ENCODE peak calls at places on chromosomes 16 and 17, in ten cellular contexts. One of them, this sample, is unnamed.
A peak's percentile ranks its signal among the peaks of the same experiment; 100 is the strongest.

GRCh38 chr17:17064322-17064721 is 22.1 kb downstream of the MPRIP start:
- DNase-seq in IMR-90: no peak
- DNase-seq in astrocyte: no peak
- DNase-seq in right lobe of liver: peak; percentile 9
- DNase-seq in tibial nerve: no peak
- DNase-seq in left lung: no peak
- DNase-seq in body of pancreas: no peak
- DNase-seq in left ventricle myocardium inferior: no peak
- DNase-seq in stomach: no peak
- DNase-seq in effector memory CD4-positive, alpha-beta T cell: no peak
- DNase-seq in this sample: no peak

GRCh38 chr16:78574571-78574970 is 475.1 kb downstream of the WWOX start:
- DNase-seq in body of pancreas: no peak
- DNase-seq in right lobe of liver: no peak
- DNase-seq in left lung: no peak
- DNase-seq in left ventricle myocardium inferior: no peak
- DNase-seq in stomach: no peak
- DNase-seq in effector memory CD4-positive, alpha-beta T cell: no peak
- DNase-seq in tibial nerve: no peak
- DNase-seq in astrocyte: no peak
- DNase-seq in IMR-90: no peak
- DNase-seq in this sample: no peak

GRCh38 chr17:34378664-34379101 is 15.7 kb upstream of the CCL1 start:
- DNase-seq in left lung: no peak
- DNase-seq in left ventricle myocardium inferior: no peak
- DNase-seq in astrocyte: no peak
- DNase-seq in effector memory CD4-positive, alpha-beta T cell: no peak
- DNase-seq in tibial nerve: no peak
- DNase-seq in stomach: no peak
- DNase-seq in body of pancreas: no peak
- DNase-seq in IMR-90: no peak
- DNase-seq in right lobe of liver: no peak
- DNase-seq in this sample: no peak

GRCh38 chr16:54627616-54628015 is 303.0 kb upstream of the IRX5 start:
- DNase-seq in body of pancreas: no peak
- DNase-seq in left lung: no peak
- DNase-seq in effector memory CD4-positive, alpha-beta T cell: no peak
- DNase-seq in left ventricle myocardium inferior: no peak
- DNase-seq in IMR-90: no peak
- DNase-seq in astrocyte: no peak
- DNase-seq in tibial nerve: no peak
- DNase-seq in stomach: no peak
- DNase-seq in right lobe of liver: no peak
- DNase-seq in this sample: no peak

GRCh38 chr17:2782030-2782429 is 14.2 kb upstream of the RAP1GAP2 start:
- DNase-seq in stomach: no peak
- DNase-seq in tibial nerve: no peak
- DNase-seq in body of pancreas: no peak
- DNase-seq in IMR-90: peak; percentile 61
- DNase-seq in astrocyte: peak; percentile 22
- DNase-seq in right lobe of liver: no peak
- DNase-seq in left ventricle myocardium inferior: no peak
- DNase-seq in effector memory CD4-positive, alpha-beta T cell: no peak
- DNase-seq in left lung: no peak
- DNase-seq in this sample: no peak

GRCh38 chr17:50580636-50581035 is 20.1 kb downstream of the CACNA1G start:
- DNase-seq in left lung: no peak
- DNase-seq in stomach: no peak
- DNase-seq in body of pancreas: no peak
- DNase-seq in right lobe of liver: no peak
- DNase-seq in tibial nerve: no peak
- DNase-seq in effector memory CD4-positive, alpha-beta T cell: no peak
- DNase-seq in left ventricle myocardium inferior: no peak
- DNase-seq in astrocyte: no peak
- DNase-seq in IMR-90: no peak
- DNase-seq in this sample: no peak

GRCh38 chr17:9427460-9428315 is 147.9 kb downstream of the STX8 start:
- DNase-seq in left ventricle myocardium inferior: peak; percentile 29
- DNase-seq in IMR-90: peak; percentile 41
- DNase-seq in body of pancreas: no peak
- DNase-seq in right lobe of liver: no peak
- DNase-seq in astrocyte: no peak
- DNase-seq in tibial nerve: no peak
- DNase-seq in effector memory CD4-positive, alpha-beta T cell: no peak
- DNase-seq in stomach: no peak
- DNase-seq in left lung: no peak
- DNase-seq in this sample: no peak

GRCh38 chr17:66952031-66952524 is 12.4 kb upstream of the CACNG4 start:
- DNase-seq in effector memory CD4-positive, alpha-beta T cell: no peak
- DNase-seq in body of pancreas: peak; percentile 55
- DNase-seq in tibial nerve: no peak
- DNase-seq in left lung: peak; percentile 87
- DNase-seq in left ventricle myocardium inferior: no peak
- DNase-seq in IMR-90: peak; percentile 97
- DNase-seq in stomach: peak; percentile 71
- DNase-seq in right lobe of liver: peak; percentile 28
- DNase-seq in astrocyte: peak; percentile 92
- DNase-seq in this sample: no peak

GRCh38 chr17:44910231-44911106 is 4.8 kb downstream of the GFAP start:
- DNase-seq in stomach: no peak
- DNase-seq in right lobe of liver: no peak
- DNase-seq in IMR-90: no peak
- DNase-seq in left ventricle myocardium inferior: no peak
- DNase-seq in left lung: no peak
- DNase-seq in effector memory CD4-positive, alpha-beta T cell: no peak
- DNase-seq in body of pancreas: no peak
- DNase-seq in tibial nerve: no peak
- DNase-seq in astrocyte: no peak
- DNase-seq in this sample: no peak

GRCh38 chr17:57311281-57312216 is 55.2 kb downstream of the MSI2 start:
- DNase-seq in left lung: no peak
- DNase-seq in right lobe of liver: no peak
- DNase-seq in astrocyte: no peak
- DNase-seq in stomach: peak; percentile 38
- DNase-seq in effector memory CD4-positive, alpha-beta T cell: no peak
- DNase-seq in left ventricle myocardium inferior: no peak
- DNase-seq in tibial nerve: no peak
- DNase-seq in IMR-90: no peak
- DNase-seq in body of pancreas: peak; percentile 42
- DNase-seq in this sample: no peak

GRCh38 chr17:61498042-61498441 is 45.8 kb downstream of the TBX4 start:
- DNase-seq in left ventricle myocardium inferior: no peak
- DNase-seq in tibial nerve: no peak
- DNase-seq in effector memory CD4-positive, alpha-beta T cell: no peak
- DNase-seq in left lung: no peak
- DNase-seq in stomach: no peak
- DNase-seq in body of pancreas: no peak
- DNase-seq in astrocyte: no peak
- DNase-seq in IMR-90: no peak
- DNase-seq in right lobe of liver: no peak
- DNase-seq in this sample: no peak

GRCh38 chr16:20316715-20317114 is 10.6 kb downstream of the GP2 start:
- DNase-seq in tibial nerve: no peak
- DNase-seq in left ventricle myocardium inferior: no peak
- DNase-seq in effector memory CD4-positive, alpha-beta T cell: no peak
- DNase-seq in body of pancreas: no peak
- DNase-seq in right lobe of liver: no peak
- DNase-seq in left lung: no peak
- DNase-seq in astrocyte: no peak
- DNase-seq in IMR-90: no peak
- DNase-seq in stomach: no peak
- DNase-seq in this sample: no peak

GRCh38 chr16:20318006-20318405 is 9.3 kb downstream of the GP2 start:
- DNase-seq in tibial nerve: no peak
- DNase-seq in IMR-90: no peak
- DNase-seq in left ventricle myocardium inferior: no peak
- DNase-seq in left lung: no peak
- DNase-seq in body of pancreas: no peak
- DNase-seq in effector memory CD4-positive, alpha-beta T cell: no peak
- DNase-seq in stomach: no peak
- DNase-seq in right lobe of liver: no peak
- DNase-seq in astrocyte: no peak
- DNase-seq in this sample: no peak

GRCh38 chr16:20319406-20319805 is 7.9 kb downstream of the GP2 start:
- DNase-seq in right lobe of liver: no peak
- DNase-seq in astrocyte: no peak
- DNase-seq in stomach: no peak
- DNase-seq in tibial nerve: no peak
- DNase-seq in effector memory CD4-positive, alpha-beta T cell: no peak
- DNase-seq in IMR-90: no peak
- DNase-seq in body of pancreas: peak; percentile 61
- DNase-seq in left lung: no peak
- DNase-seq in left ventricle myocardium inferior: no peak
- DNase-seq in this sample: no peak

GRCh38 chr16:20317117-20317516 is 10.2 kb downstream of the GP2 start:
- DNase-seq in right lobe of liver: no peak
- DNase-seq in effector memory CD4-positive, alpha-beta T cell: no peak
- DNase-seq in tibial nerve: no peak
- DNase-seq in left ventricle myocardium inferior: no peak
- DNase-seq in stomach: no peak
- DNase-seq in body of pancreas: no peak
- DNase-seq in IMR-90: no peak
- DNase-seq in left lung: no peak
- DNase-seq in astrocyte: no peak
- DNase-seq in this sample: no peak

DNA sequence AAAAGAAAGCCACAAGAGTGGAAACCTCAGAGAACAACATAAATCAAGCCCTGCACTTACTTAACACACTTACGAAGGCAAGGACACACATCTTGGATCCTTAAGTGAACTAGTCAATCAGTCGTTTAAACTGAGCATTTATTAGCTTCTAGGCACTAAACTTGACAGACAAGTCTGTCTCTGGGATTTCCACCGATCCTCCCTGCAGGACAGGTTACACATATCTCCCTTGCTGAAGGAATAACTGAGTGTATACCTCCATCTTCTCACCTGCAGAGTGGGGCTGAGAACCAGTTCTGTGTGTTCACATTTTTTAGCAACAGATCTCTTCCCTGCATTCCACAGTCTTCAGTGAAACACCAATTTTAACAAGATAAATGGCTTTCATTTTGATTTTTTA is 8.9 kb downstream of the GP2 start:
- DNase-seq in left lung: no peak
- DNase-seq in astrocyte: no peak
- DNase-seq in left ventricle myocardium inferior: no peak
- DNase-seq in IMR-90: no peak
- DNase-seq in body of pancreas: no peak
- DNase-seq in tibial nerve: no peak
- DNase-seq in effector memory CD4-positive, alpha-beta T cell: no peak
- DNase-seq in right lobe of liver: no peak
- DNase-seq in stomach: no peak
- DNase-seq in this sample: no peak
- H3K9me3 ChIP-seq in left lung: no peaks in the 10 kb centered on the region
- H3K9me3 ChIP-seq in astrocyte: no peaks in the 10 kb centered on the region
- H3K9me3 ChIP-seq in left ventricle myocardium inferior: no peaks in the 10 kb centered on the region
- H3K9me3 ChIP-seq in IMR-90: peaks cover 19% of the 10 kb centered on the region
- H3K9me3 ChIP-seq in body of pancreas: no peaks in the 10 kb centered on the region
- H3K9me3 ChIP-seq in tibial nerve: no peaks in the 10 kb centered on the region
- H3K9me3 ChIP-seq in effector memory CD4-positive, alpha-beta T cell: no peaks in the 10 kb centered on the region
- H3K9me3 ChIP-seq in right lobe of liver: no peaks in the 10 kb centered on the region
- H3K9me3 ChIP-seq in stomach: no peaks in the 10 kb centered on the region
- H3K9me3 ChIP-seq in this sample: no peaks in the 10 kb centered on the region

DNA sequence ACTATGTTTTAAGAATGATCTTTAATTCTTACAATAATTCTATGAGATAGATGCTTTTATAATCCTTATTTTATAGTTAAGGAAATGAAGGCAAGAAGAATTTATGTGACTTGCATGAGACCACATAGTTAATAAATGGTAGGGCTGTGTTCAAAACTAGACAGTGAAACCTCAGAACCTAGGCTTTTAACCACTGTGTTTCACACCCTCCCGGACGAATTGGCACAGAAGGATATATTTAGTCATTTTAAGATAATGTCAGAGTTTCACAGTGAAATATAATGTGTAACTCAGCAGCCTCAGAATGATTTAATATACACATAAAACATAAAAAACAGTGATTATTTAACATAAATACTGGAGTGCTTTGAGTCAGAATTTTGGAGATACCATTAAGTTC is 57.0 kb downstream of the NSRP1 start:
- DNase-seq in right lobe of liver: no peak
- DNase-seq in astrocyte: peak; percentile 7
- DNase-seq in body of pancreas: no peak
- DNase-seq in stomach: no peak
- DNase-seq in left lung: no peak
- DNase-seq in left ventricle myocardium inferior: no peak
- DNase-seq in effector memory CD4-positive, alpha-beta T cell: no peak
- DNase-seq in tibial nerve: no peak
- DNase-seq in IMR-90: no peak
- DNase-seq in this sample: no peak
- H3K9me3 ChIP-seq in right lobe of liver: no peaks in the 10 kb centered on the region
- H3K9me3 ChIP-seq in astrocyte: no peaks in the 10 kb centered on the region
- H3K9me3 ChIP-seq in body of pancreas: no peaks in the 10 kb centered on the region
- H3K9me3 ChIP-seq in stomach: no peaks in the 10 kb centered on the region
- H3K9me3 ChIP-seq in left lung: no peaks in the 10 kb centered on the region
- H3K9me3 ChIP-seq in left ventricle myocardium inferior: no peaks in the 10 kb centered on the region
- H3K9me3 ChIP-seq in effector memory CD4-positive, alpha-beta T cell: no peaks in the 10 kb centered on the region
- H3K9me3 ChIP-seq in tibial nerve: no peaks in the 10 kb centered on the region
- H3K9me3 ChIP-seq in IMR-90: no peaks in the 10 kb centered on the region
- H3K9me3 ChIP-seq in this sample: no peaks in the 10 kb centered on the region

GRCh38 chr16:35339337-35339736 is 1879.9 kb downstream of the TP53TG3F start:
- DNase-seq in IMR-90: no peak
- DNase-seq in body of pancreas: no peak
- DNase-seq in stomach: no peak
- DNase-seq in left ventricle myocardium inferior: no peak
- DNase-seq in right lobe of liver: no peak
- DNase-seq in left lung: no peak
- DNase-seq in astrocyte: no peak
- DNase-seq in tibial nerve: no peak
- DNase-seq in effector memory CD4-positive, alpha-beta T cell: no peak
- DNase-seq in this sample: no peak
- H3K9me3 ChIP-seq in IMR-90: peaks cover 9% of the 10 kb centered on the region
- H3K9me3 ChIP-seq in body of pancreas: peaks cover 3% of the 10 kb centered on the region
- H3K9me3 ChIP-seq in stomach: peaks cover 22% of the 10 kb centered on the region
- H3K9me3 ChIP-seq in left ventricle myocardium inferior: peaks cover 43% of the 10 kb centered on the region
- H3K9me3 ChIP-seq in right lobe of liver: no peaks in the 10 kb centered on the region
- H3K9me3 ChIP-seq in left lung: no peaks in the 10 kb centered on the region
- H3K9me3 ChIP-seq in astrocyte: peaks cover 17% of the 10 kb centered on the region
- H3K9me3 ChIP-seq in tibial nerve: peaks cover 20% of the 10 kb centered on the region
- H3K9me3 ChIP-seq in effector memory CD4-positive, alpha-beta T cell: no peaks in the 10 kb centered on the region
- H3K9me3 ChIP-seq in this sample: no peaks in the 10 kb centered on the region

GRCh38 chr16:11691771-11692170 is 23.5 kb downstream of the SNN start:
- DNase-seq in IMR-90: no peak
- DNase-seq in stomach: no peak
- DNase-seq in astrocyte: no peak
- DNase-seq in tibial nerve: no peak
- DNase-seq in left ventricle myocardium inferior: no peak
- DNase-seq in right lobe of liver: no peak
- DNase-seq in left lung: no peak
- DNase-seq in body of pancreas: no peak
- DNase-seq in effector memory CD4-positive, alpha-beta T cell: no peak
- DNase-seq in this sample: no peak
- H3K9me3 ChIP-seq in IMR-90: no peaks in the 10 kb centered on the region
- H3K9me3 ChIP-seq in stomach: no peaks in the 10 kb centered on the region
- H3K9me3 ChIP-seq in astrocyte: no peaks in the 10 kb centered on the region
- H3K9me3 ChIP-seq in tibial nerve: no peaks in the 10 kb centered on the region
- H3K9me3 ChIP-seq in left ventricle myocardium inferior: no peaks in the 10 kb centered on the region
- H3K9me3 ChIP-seq in right lobe of liver: no peaks in the 10 kb centered on the region
- H3K9me3 ChIP-seq in left lung: no peaks in the 10 kb centered on the region
- H3K9me3 ChIP-seq in body of pancreas: no peaks in the 10 kb centered on the region
- H3K9me3 ChIP-seq in effector memory CD4-positive, alpha-beta T cell: no peaks in the 10 kb centered on the region
- H3K9me3 ChIP-seq in this sample: no peaks in the 10 kb centered on the region

This sample was measured in T-helper 17 cell.